ENCODE peak calls at places on chromosome 17, in ten cellular contexts. Z, K, J, I, S, F, T, W, N and V are unnamed samples.

GRCh38 chr17:10316986-10317834 is 55.6 kb downstream of the MYH13 start:
- DNase-seq in W (peak), J (peak), F (no peak), N (peak), I (peak), S (peak), Z (no peak), T (peak), K (no peak), V (peak)

GRCh38 chr17:9677411-9677810 is 32.1 kb downstream of the USP43 start:
- DNase-seq in F (no peak), Z (no peak), N (no peak), T (no peak), S (no peak), W (no peak), I (no peak), K (no peak), J (no peak), V (no peak)

GRCh38 chr17:52159159-52159809 is 770 bp upstream of the CA10 start:
- DNase-seq in I (no peak), F (no peak), N (no peak), T (no peak), W (no peak), Z (no peak), J (no peak), S (no peak), K (no peak), V (no peak)

GRCh38 chr17:15920758-15921239 is 24.1 kb upstream of the ADORA2B start:
- DNase-seq in F (peak), K (no peak), I (peak), W (peak), N (peak), S (no peak), Z (peak), J (peak), T (no peak), V (no peak)

GRCh38 chr17:44587339-44587738 is 30.1 kb downstream of the FZD2 start:
- DNase-seq in Z (peak), J (peak), N (peak), I (no peak), S (peak), W (peak), F (peak), K (peak), T (peak), V (no peak)

GRCh38 chr17:73436966-73437365 is 125.2 kb upstream of the CDC42EP4 start:
- DNase-seq in S (no peak), Z (no peak), T (no peak), W (peak), J (peak), I (no peak), N (no peak), F (no peak), K (no peak), V (no peak)

GRCh38 chr17:61869138-61869537 is 5.8 kb upstream of the BRIP1 start:
- DNase-seq in W (no peak), J (no peak), I (no peak), K (no peak), S (no peak), Z (no peak), N (no peak), T (no peak), F (no peak), V (no peak)

GRCh38 chr17:77923135-77923534 is 35.4 kb upstream of the TNRC6C start:
- DNase-seq in S (no peak), I (no peak), F (no peak), T (no peak), K (no peak), J (no peak), N (no peak), W (peak), Z (no peak), V (no peak)

GRCh38 chr17:76982408-76983074 is 114.3 kb downstream of the MGAT5B start:
- DNase-seq in N (no peak), T (peak), K (no peak), W (no peak), F (no peak), Z (no peak), I (no peak), S (no peak), J (no peak), V (no peak)

GRCh38 chr17:6648181-6648580 is 3.2 kb downstream of the MED31 start:
- DNase-seq in I (no peak), F (no peak), J (no peak), N (no peak), W (peak), Z (no peak), K (no peak), S (no peak), T (no peak), V (no peak)

GRCh38 chr17:1229354-1229890 is 40.8 kb upstream of the BHLHA9 start:
- DNase-seq in W (peak), Z (no peak), N (no peak), F (no peak), J (peak), I (peak), K (no peak), S (peak), T (peak), V (peak)

GRCh38 chr17:50834126-50834785 is 1.1 kb upstream of the WFIKKN2 start:
- DNase-seq in S (no peak), N (no peak), K (no peak), W (no peak), T (no peak), F (no peak), I (no peak), Z (no peak), J (no peak), V (no peak)
- H3K4me3 ChIP-seq in S (no peak), N (no peak), K (no peak), W (no peak), T (no peak), F (no peak), I (no peak), Z (no peak), J (peak), V (no peak)

GRCh38 chr17:80774146-80774545 is 217.5 kb upstream of the CHMP6 start:
- DNase-seq in F (no peak), W (no peak), I (no peak), S (no peak), N (no peak), T (no peak), Z (no peak), J (no peak), K (no peak), V (no peak)

GRCh38 chr17:80771612-80772005 is 220.0 kb upstream of the CHMP6 start:
- DNase-seq in I (no peak), Z (no peak), F (no peak), K (no peak), W (no peak), T (no peak), J (no peak), N (no peak), S (no peak), V (no peak)

GRCh38 chr17:80772906-80773242 is 218.8 kb upstream of the CHMP6 start:
- DNase-seq in K (no peak), I (no peak), T (no peak), N (no peak), W (no peak), F (no peak), J (no peak), S (no peak), Z (no peak), V (no peak)

GRCh38 chr17:80774643-80775281 is 216.9 kb upstream of the CHMP6 start:
- DNase-seq in S (no peak), N (no peak), K (no peak), T (no peak), J (no peak), F (no peak), I (no peak), Z (no peak), W (no peak), V (peak)

DNA sequence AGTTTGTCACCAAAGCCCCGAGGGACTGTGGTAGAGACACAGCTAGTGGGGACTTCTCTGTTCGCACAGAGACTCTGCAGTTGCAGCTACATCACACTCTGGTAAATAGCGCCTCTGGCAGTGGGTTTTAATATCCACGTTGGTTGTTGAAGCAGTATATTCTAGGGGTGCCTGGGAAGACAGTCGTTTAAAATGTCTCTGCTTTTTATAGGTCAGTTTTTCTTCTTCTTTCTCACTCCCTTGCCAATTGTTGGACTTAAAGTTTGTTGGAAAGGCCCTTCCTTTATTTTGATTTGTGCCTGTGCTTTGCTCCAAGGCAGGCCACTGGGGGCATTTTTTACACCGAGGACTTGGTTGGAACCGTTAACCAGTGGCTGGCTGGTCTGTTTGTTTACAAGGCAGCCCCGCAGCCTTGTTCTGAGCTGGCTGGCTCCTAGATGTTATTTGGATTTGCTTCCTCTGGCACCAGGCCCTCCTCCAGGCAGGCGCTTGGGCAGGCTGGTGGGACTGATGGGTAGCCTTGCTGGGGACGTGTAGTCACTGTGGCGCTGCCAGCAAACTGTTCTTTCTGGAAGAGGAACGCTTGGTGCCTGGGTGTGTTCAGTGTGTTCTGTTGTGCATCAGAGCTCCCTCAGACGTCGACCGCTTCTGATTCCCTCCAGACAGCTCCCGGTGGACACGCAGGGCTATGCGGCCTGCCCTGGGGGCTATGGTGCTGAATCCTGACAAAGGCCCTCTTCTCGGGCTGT is 218.2 kb upstream of the CHMP6 start:
- DNase-seq in W (peak), Z (no peak), K (no peak), J (no peak), N (no peak), T (no peak), I (no peak), F (no peak), S (no peak), V (no peak)
- TF ChIP-seq CTCF in W (no peak), Z (no peak), K (no peak), J (no peak), N (no peak), T (no peak), I (no peak), F (peak), S (no peak), V (no peak)

GRCh38 chr17:27553019-27553511 is 77.9 kb upstream of the LGALS9 start:
- DNase-seq in F (no peak), K (no peak), T (no peak), N (no peak), I (peak), W (peak), J (no peak), Z (no peak), S (peak), V (no peak)

GRCh38 chr17:27555364-27555763 is 75.6 kb upstream of the LGALS9 start:
- DNase-seq in S (no peak), F (no peak), N (no peak), J (no peak), Z (no peak), K (no peak), T (no peak), I (no peak), W (no peak), V (no peak)

GRCh38 chr17:27551701-27552466 is 79.1 kb upstream of the LGALS9 start:
- DNase-seq in I (peak), J (no peak), W (no peak), S (peak), N (peak), K (no peak), T (no peak), F (no peak), Z (no peak), V (no peak)

GRCh38 chr17:27552467-27552779 is 78.6 kb upstream of the LGALS9 start:
- DNase-seq in I (peak), F (no peak), J (no peak), Z (no peak), K (no peak), N (peak), T (no peak), S (no peak), W (peak), V (no peak)

DNA sequence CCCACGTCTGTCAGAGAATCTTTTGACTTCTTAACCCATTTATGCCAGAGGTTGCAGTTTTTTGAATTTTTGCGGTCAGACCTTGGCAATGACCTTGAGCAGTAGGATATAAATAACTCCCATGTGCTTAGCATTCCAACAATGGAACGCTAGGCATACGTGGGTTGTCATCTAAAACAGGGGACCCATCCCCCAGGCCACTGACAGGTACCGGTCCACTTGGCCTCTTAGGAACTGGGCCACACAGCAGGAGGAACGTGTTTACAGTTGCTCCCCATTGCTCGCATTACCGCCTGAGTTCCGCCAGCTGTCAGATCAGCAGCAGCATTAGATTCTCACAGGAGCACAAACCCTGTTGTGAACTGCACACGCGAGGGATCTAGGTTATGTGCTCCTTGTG is 76.8 kb upstream of the LGALS9 start:
- DNase-seq in S (no peak), W (peak), Z (no peak), N (no peak), T (no peak), F (no peak), K (no peak), J (no peak), I (no peak), V (no peak)
- H3K4me3 ChIP-seq in S (no peak), W (no peak), Z (no peak), N (no peak), T (no peak), F (no peak), K (no peak), J (no peak), I (no peak), V (no peak)

GRCh38 chr17:65093930-65094329 is 37.4 kb upstream of the GNA13 start:
- DNase-seq in I (no peak), F (no peak), T (no peak), K (no peak), W (no peak), J (no peak), S (no peak), Z (no peak), N (no peak), V (no peak)
- TF ChIP-seq CTCF in I (no peak), F (peak), T (no peak), K (peak), W (no peak), J (peak), S (no peak), Z (no peak), N (no peak), V (no peak)

DNA sequence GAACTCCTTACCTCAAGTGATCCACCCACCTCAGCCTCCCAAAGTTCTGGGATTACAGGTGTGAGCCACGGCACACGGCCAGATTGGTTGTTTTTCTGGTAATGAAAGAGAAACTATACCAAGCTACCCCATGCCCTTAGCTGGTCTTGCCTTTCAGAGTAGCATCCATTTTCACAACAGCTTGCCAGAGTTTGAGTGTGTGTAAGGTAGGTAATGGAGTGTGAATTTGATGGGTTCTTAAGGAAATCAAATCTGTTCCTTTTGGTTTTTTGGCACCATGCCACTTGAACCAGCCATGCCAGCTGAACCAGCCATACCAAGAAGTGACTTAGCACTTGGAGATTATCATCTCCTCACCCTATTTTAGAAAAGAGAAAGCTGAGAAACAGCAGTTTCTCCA is 5.1 kb downstream of the CALCOCO2 start:
- DNase-seq in S (no peak), N (no peak), Z (no peak), T (no peak), W (no peak), K (no peak), J (no peak), I (no peak), F (no peak), V (peak)
- H3K4me3 ChIP-seq in S (no peak), N (no peak), Z (no peak), T (no peak), W (no peak), K (no peak), J (no peak), I (no peak), F (no peak), V (no peak)

GRCh38 chr17:4551141-4551540 is 4.0 kb downstream of the MYBBP1A start:
- DNase-seq in F (no peak), K (no peak), Z (no peak), J (no peak), T (no peak), S (no peak), I (no peak), W (no peak), N (no peak), V (no peak)
- TF ChIP-seq CTCF in F (peak), K (peak), Z (peak), J (peak), T (no peak), S (no peak), I (no peak), W (no peak), N (no peak), V (no peak)

DNA sequence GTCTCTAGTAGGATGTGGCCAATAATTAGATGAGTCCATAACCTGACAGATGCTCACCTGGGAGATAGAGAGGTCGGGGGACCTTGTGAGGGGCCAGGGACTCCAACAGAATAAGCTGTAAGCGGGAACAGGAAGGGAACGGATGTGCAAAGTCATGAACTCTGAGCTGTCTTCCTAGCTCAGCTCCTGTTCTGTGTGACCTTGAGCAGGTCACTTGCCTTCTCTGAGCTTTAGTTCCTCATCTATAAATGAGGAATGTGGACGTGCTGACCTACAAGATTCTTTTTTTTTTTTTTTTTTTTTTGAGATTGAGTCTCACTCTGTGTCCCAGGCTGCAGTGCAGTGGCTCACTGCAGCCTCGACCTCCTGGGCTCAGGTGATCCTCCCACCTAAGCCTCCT is 58.9 kb downstream of the AKAP1 start:
- DNase-seq in K (no peak), T (no peak), Z (no peak), S (no peak), N (no peak), W (no peak), J (no peak), I (no peak), F (no peak), V (no peak)
- H3K4me3 ChIP-seq in K (no peak), T (no peak), Z (no peak), S (no peak), N (no peak), W (no peak), J (no peak), I (no peak), F (no peak), V (no peak)

GRCh38 chr17:42025191-42025579 is 5.3 kb downstream of the NKIRAS2 start:
- DNase-seq in J (no peak), Z (no peak), T (no peak), K (no peak), W (no peak), I (no peak), N (no peak), S (no peak), F (no peak), V (no peak)

GRCh38 chr17:42027540-42027889 is 7.6 kb downstream of the NKIRAS2 start:
- DNase-seq in I (no peak), W (no peak), T (no peak), N (no peak), Z (no peak), J (no peak), S (no peak), F (no peak), K (no peak), V (no peak)

GRCh38 chr17:42026821-42027539 is 7.1 kb downstream of the NKIRAS2 start:
- DNase-seq in W (no peak), T (no peak), J (no peak), Z (no peak), K (no peak), N (no peak), I (no peak), F (no peak), S (no peak), V (no peak)

GRCh38 chr17:42028791-42029127 is 8.9 kb downstream of the NKIRAS2 start:
- DNase-seq in W (no peak), I (no peak), F (no peak), S (no peak), N (no peak), Z (no peak), K (no peak), T (no peak), J (no peak), V (no peak)

GRCh38 chr17:42027961-42028790 is 8.3 kb downstream of the NKIRAS2 start:
- DNase-seq in S (peak), T (no peak), Z (no peak), W (no peak), J (no peak), K (no peak), F (no peak), N (peak), I (no peak), V (no peak)
- TF ChIP-seq CTCF in S (peak), T (no peak), Z (peak), W (peak), J (peak), K (peak), F (peak), N (peak), I (no peak), V (no peak)

DNA sequence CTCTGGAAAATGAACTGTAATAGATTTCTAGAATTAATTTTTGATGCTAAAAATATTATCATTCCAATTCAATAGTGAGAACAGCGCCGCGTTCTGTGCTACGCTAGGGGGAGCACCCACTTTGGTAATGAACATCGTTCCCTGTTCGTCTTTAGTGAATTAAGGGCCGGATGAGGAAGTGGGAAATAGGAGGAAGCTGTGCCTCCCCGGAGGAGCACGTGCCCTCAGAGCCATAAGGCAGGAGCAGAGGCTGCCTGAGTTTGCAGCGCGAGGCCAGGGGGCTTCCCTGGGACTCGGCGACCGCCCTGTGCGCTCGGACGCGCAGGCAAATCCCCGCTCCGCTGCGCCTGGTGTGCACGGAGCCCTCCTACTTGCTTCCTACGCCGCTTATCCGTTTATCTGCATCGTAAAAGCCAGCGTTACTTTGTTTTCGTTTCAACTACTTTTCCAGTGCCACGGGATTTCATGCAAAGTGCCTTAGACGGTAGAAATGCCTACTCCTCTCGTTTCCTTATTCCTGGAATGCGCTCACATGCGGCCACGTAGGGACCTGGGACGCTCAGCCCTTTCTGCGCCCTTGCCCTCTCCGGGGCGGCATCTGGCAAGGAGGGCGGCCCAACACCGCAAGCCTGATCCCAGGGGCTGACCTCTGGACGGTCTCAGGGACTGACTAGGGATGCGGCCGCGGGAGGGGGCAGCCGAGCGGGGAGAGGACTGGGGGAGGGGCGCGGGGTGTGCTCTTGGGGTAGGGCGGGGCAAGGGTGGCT is 76.4 kb downstream of the KCNJ12 start:
- DNase-seq in Z (no peak), K (peak), J (peak), N (peak), S (peak), I (no peak), F (peak), T (peak), W (peak), V (no peak)
- H3K4me3 ChIP-seq in Z (peak), K (peak), J (peak), N (no peak), S (no peak), I (peak), F (peak), T (peak), W (peak), V (no peak)